ENCODE peak calls at places on chromosomes 2 and 18, in seven cellular contexts. C is stimulated activated CD4-positive, alpha-beta T cell treated with anti-CD3 and anti-CD28 coated beads, Interleukin-12 subunit alpha, Interleukin-12 subunit beta, amount 100 ng/mL, for 4 hours; L is Ammon's horn; S is right lobe of liver; T is iris pigment epithelial cell; U is NCI-H82; N is NAMALWA. H is an unnamed sample.

GRCh38 chr2:72000110-72000509 is 147.6 kb downstream of the CYP26B1 start:
- DNase-seq in C (no peak), L (no peak), S (no peak), T (no peak), U (no peak), N (no peak), H (no peak)

GRCh38 chr18:49464718-49465598 is 4.5 kb upstream of the DYM start:
- DNase-seq in C (no peak), L (no peak), S (no peak), T (peak; percentile 26), U (peak; percentile 11), N (peak; percentile 48), H (no peak)

GRCh38 chr2:233300401-233300800 is 7.2 kb upstream of the SAG start:
- DNase-seq in C (no peak), L (no peak), S (no peak), T (peak; percentile 43), U (no peak), N (no peak), H (no peak)

GRCh38 chr2:204452464-204453023 is 92.7 kb upstream of the PARD3B start:
- DNase-seq in C (no peak), L (peak; percentile 60), S (no peak), T (peak; percentile 96), U (no peak), N (no peak), H (no peak)

GRCh38 chr2:79788952-79789612 is 276.2 kb downstream of the CTNNA2 start:
- DNase-seq in C (no peak), L (no peak), S (no peak), T (no peak), U (no peak), N (no peak), H (no peak)

GRCh38 chr2:8602809-8603208 is 79.0 kb upstream of the ID2 start:
- DNase-seq in C (no peak), L (peak; percentile 41), S (no peak), T (no peak), U (no peak), N (no peak), H (no peak)

GRCh38 chr2:25215232-25215631 is 46.9 kb upstream of the POMC start:
- DNase-seq in C (no peak), L (no peak), S (no peak), T (no peak), U (no peak), N (no peak), H (no peak)

GRCh38 chr2:88181511-88181910 is 11.4 kb downstream of the THNSL2 start:
- DNase-seq in C (no peak), L (no peak), S (no peak), T (peak; percentile 65), U (no peak), N (no peak), H (no peak)

GRCh38 chr2:165697727-165698620 is 96.1 kb downstream of the GALNT3 start:
- DNase-seq in C (no peak), L (peak; percentile 24), S (no peak), T (no peak), U (no peak), N (no peak), H (no peak)

GRCh38 chr2:44778671-44779476 is 162.6 kb upstream of the SIX3 start:
- DNase-seq in C (no peak), L (no peak), S (no peak), T (no peak), U (no peak), N (peak; percentile 88), H (no peak)

GRCh38 chr2:203688798-203689197 is 17.6 kb upstream of the CD28 start:
- DNase-seq in C (no peak), L (peak; percentile 40), S (no peak), T (peak; percentile 69), U (no peak), N (peak; percentile 92), H (peak; percentile 31)

GRCh38 chr2:44952143-44952805 is 10.8 kb downstream of the SIX3 start:
- DNase-seq in C (peak; percentile 27), L (peak; percentile 63), S (no peak), T (peak; percentile 63), U (no peak), N (peak; percentile 79), H (no peak)

GRCh38 chr2:178449700-178450573 is 1.0 kb downstream of the PRKRA start:
- DNase-seq in C (peak; percentile 11), L (peak; percentile 16), S (no peak), T (peak; percentile 9), U (no peak), N (peak; percentile 63), H (peak; percentile 14)

GRCh38 chr18:55452123-55452611 is 135.8 kb downstream of the TCF4 start:
- DNase-seq in C (no peak), L (no peak), S (no peak), T (no peak), U (no peak), N (no peak), H (no peak)

GRCh38 chr18:37551249-37551648 is 14.3 kb downstream of the CELF4 start:
- DNase-seq in C (no peak), L (no peak), S (no peak), T (no peak), U (no peak), N (no peak), H (no peak)

GRCh38 chr2:216590780-216591179 is 42.4 kb upstream of the IGFBP2 start:
- DNase-seq in C (no peak), L (no peak), S (no peak), T (peak; percentile 57), U (peak; percentile 58), N (no peak), H (no peak)

GRCh38 chr2:238640486-238640885 is 207.4 kb upstream of the TWIST2 start:
- DNase-seq in C (no peak), L (no peak), S (no peak), T (no peak), U (no peak), N (no peak), H (no peak)

GRCh38 chr18:63192171-63192884 is 127.2 kb downstream of the BCL2 start:
- DNase-seq in C (no peak), L (no peak), S (no peak), T (no peak), U (no peak), N (peak; percentile 16), H (no peak)

GRCh38 chr2:26900831-26901321 is 52.9 kb downstream of the DPYSL5 start:
- DNase-seq in C (no peak), L (no peak), S (no peak), T (no peak), U (peak; percentile 53), N (no peak), H (peak; percentile 55)

GRCh38 chr2:119644186-119644585 is 34.8 kb upstream of the TMEM177 start:
- DNase-seq in C (no peak), L (no peak), S (no peak), T (peak; percentile 75), U (no peak), N (no peak), H (no peak)

GRCh38 chr2:180927030-180927686 is 53.2 kb upstream of the UBE2E3 start:
- DNase-seq in C (no peak), L (no peak), S (no peak), T (no peak), U (no peak), N (no peak), H (no peak)

GRCh38 chr18:7146067-7146466 is 28.5 kb upstream of the LAMA1 start:
- DNase-seq in C (no peak), L (no peak), S (no peak), T (no peak), U (peak; percentile 54), N (no peak), H (no peak)

GRCh38 chr2:205424326-205424725 is 258.0 kb upstream of the NRP2 start:
- DNase-seq in C (no peak), L (no peak), S (no peak), T (no peak), U (no peak), N (no peak), H (no peak)

GRCh38 chr18:3281456-3282400 is 19.8 kb downstream of the MYL12B start:
- DNase-seq in C (no peak), L (peak; percentile 76), S (no peak), T (peak; percentile 78), U (peak; percentile 95), N (peak; percentile 89), H (peak; percentile 78)

GRCh38 chr18:6106116-6106645 is 210.9 kb upstream of the TMEM200C start:
- DNase-seq in C (no peak), L (no peak), S (no peak), T (no peak), U (no peak), N (no peak), H (no peak)

GRCh38 chr2:12931211-12931844 is 214.6 kb downstream of the TRIB2 start:
- DNase-seq in C (no peak), L (peak; percentile 70), S (no peak), T (peak; percentile 60), U (peak; percentile 73), N (peak; percentile 38), H (peak; percentile 12)

GRCh38 chr2:191927319-191927867 is 80.5 kb upstream of the CAVIN2 start:
- DNase-seq in C (no peak), L (no peak), S (no peak), T (peak; percentile 92), U (no peak), N (no peak), H (no peak)

GRCh38 chr2:232997749-232998665 is 15.0 kb downstream of the NGEF start:
- DNase-seq in C (no peak), L (peak; percentile 19), S (no peak), T (no peak), U (no peak), N (no peak), H (no peak)

GRCh38 chr2:61763605-61764034 is 90.2 kb downstream of the FAM161A start:
- DNase-seq in C (no peak), L (peak; percentile 86), S (peak; percentile 84), T (peak; percentile 84), U (peak; percentile 91), N (no peak), H (no peak)

GRCh38 chr2:75130171-75130570 is 69.1 kb downstream of the TACR1 start:
- DNase-seq in C (no peak), L (no peak), S (no peak), T (no peak), U (peak; percentile 40), N (peak; percentile 25), H (no peak)

GRCh38 chr2:9763356-9764152 is 79.7 kb upstream of the TAF1B start:
- DNase-seq in C (no peak), L (no peak), S (no peak), T (no peak), U (no peak), N (no peak), H (no peak)

GRCh38 chr2:134139615-134140014 is 114.3 kb upstream of the MGAT5 start:
- DNase-seq in C (no peak), L (no peak), S (peak; percentile 60), T (no peak), U (no peak), N (no peak), H (no peak)

GRCh38 chr2:234555616-234556249 is 58.9 kb upstream of the ARL4C start:
- DNase-seq in C (no peak), L (no peak), S (no peak), T (peak; percentile 50), U (no peak), N (no peak), H (no peak)

GRCh38 chr2:222306393-222307137 is 7.8 kb upstream of the PAX3 start:
- DNase-seq in C (no peak), L (no peak), S (no peak), T (no peak), U (no peak), N (no peak), H (no peak)

GRCh38 chr18:74478316-74478715 is 17.8 kb upstream of the CNDP2 start:
- DNase-seq in C (no peak), L (no peak), S (no peak), T (no peak), U (no peak), N (no peak), H (no peak)

GRCh38 chr2:128311755-128312341 is 6.8 kb downstream of the HS6ST1 start:
- DNase-seq in C (no peak), L (peak; percentile 2), S (peak; percentile 26), T (no peak), U (no peak), N (no peak), H (no peak)

GRCh38 chr2:11156396-11157075 is 1.3 kb downstream of the SLC66A3 start:
- DNase-seq in C (no peak), L (no peak), S (no peak), T (no peak), U (no peak), N (no peak), H (no peak)